ENCODE peak calls at places on chromosomes 3 and 15, in four cellular contexts. J is SK-N-SH, E is HepG2, B is GM12878. U is an unnamed sample.

GRCh38 chr3:148729656-148730055 is 32.0 kb downstream of the AGTR1 start:
- DNase-seq in E (no peak), J (no peak), B (no peak), U (no peak)

GRCh38 chr3:59235221-59236012 is 185.6 kb upstream of the CFAP20DC start:
- DNase-seq in J (no peak), B (peak), E (no peak), U (no peak)

GRCh38 chr3:170270282-170270891 is 48.2 kb downstream of the PRKCI start:
- DNase-seq in E (peak), B (no peak), J (no peak), U (no peak)

GRCh38 chr15:73388256-73388781 is 19.6 kb upstream of the HCN4 start:
- DNase-seq in E (peak), B (no peak), J (no peak), U (no peak)

GRCh38 chr15:57761562-57761961 is 55.0 kb downstream of the POLR2M start:
- DNase-seq in J (no peak), E (no peak), B (no peak), U (no peak)

GRCh38 chr3:55571913-55572312 is 84.8 kb upstream of the WNT5A start:
- DNase-seq in B (no peak), J (no peak), E (peak), U (no peak)

GRCh38 chr15:29672923-29673809 is 149.1 kb downstream of the TJP1 start:
- DNase-seq in J (no peak), B (no peak), E (no peak), U (no peak)

GRCh38 chr3:123757281-123757940 is 126.7 kb downstream of the MYLK start:
- DNase-seq in B (peak), E (no peak), J (no peak), U (no peak)

GRCh38 chr3:195194559-195195161 is 76.3 kb downstream of the XXYLT1 start:
- DNase-seq in E (no peak), B (no peak), J (no peak), U (no peak)

GRCh38 chr3:170421147-170421641 is 2.5 kb downstream of the CLDN11 start:
- DNase-seq in B (no peak), J (peak), E (peak), U (no peak)

GRCh38 chr3:73074681-73075305 is 13.3 kb downstream of the EBLN2 start:
- DNase-seq in E (no peak), J (no peak), B (no peak), U (no peak)

GRCh38 chr3:111509308-111509707 is 32.7 kb upstream of the CD96 start:
- DNase-seq in J (no peak), B (no peak), E (no peak), U (no peak)

GRCh38 chr3:4561661-4562060 is 68.5 kb downstream of the ITPR1 start:
- DNase-seq in E (peak), B (no peak), J (no peak), U (no peak)

GRCh38 chr15:49686626-49687025 is 65.8 kb downstream of the DTWD1 start:
- DNase-seq in E (no peak), J (no peak), B (no peak), U (no peak)

GRCh38 chr3:157530637-157531300 is 27.6 kb upstream of the VEPH1 start:
- DNase-seq in E (no peak), B (no peak), J (no peak), U (no peak)

GRCh38 chr3:46950661-46951241 is 25.8 kb downstream of the CCDC12 start:
- DNase-seq in E (no peak), J (no peak), B (no peak), U (no peak)

GRCh38 chr3:127688416-127689265 is 15.9 kb downstream of the ABTB1 start:
- DNase-seq in B (no peak), E (no peak), J (no peak), U (no peak)

GRCh38 chr3:12155833-12156232 is 2.9 kb downstream of the TIMP4 start:
- DNase-seq in E (peak), J (no peak), B (no peak), U (peak)

GRCh38 chr3:189317911-189318310 is 146.1 kb downstream of the TPRG1 start:
- DNase-seq in J (no peak), E (no peak), B (no peak), U (no peak)

GRCh38 chr3:71466483-71466882 is 117.0 kb downstream of the FOXP1 start:
- DNase-seq in J (no peak), E (no peak), B (no peak), U (peak)

GRCh38 chr15:63246691-63247464 is 30.5 kb upstream of the APH1B start:
- DNase-seq in B (no peak), J (no peak), E (peak), U (no peak)

GRCh38 chr15:60917469-60918130 is 311.5 kb downstream of the RORA start:
- DNase-seq in J (no peak), E (no peak), B (no peak), U (no peak)

GRCh38 chr3:377158-377561 is 180.6 kb downstream of the CHL1 start:
- DNase-seq in J (peak), B (no peak), E (peak), U (peak)

GRCh38 chr3:14884665-14885064 is 62.7 kb upstream of the NR2C2 start:
- DNase-seq in B (no peak), E (no peak), J (no peak), U (no peak)

GRCh38 chr15:58690703-58691102 is 58.8 kb downstream of the ADAM10 start:
- DNase-seq in J (no peak), E (no peak), B (no peak), U (no peak)

GRCh38 chr3:79314547-79314946 is 453.3 kb downstream of the ROBO1 start:
- DNase-seq in J (no peak), B (no peak), E (no peak), U (no peak)
- TF ChIP-seq ZBTB33 in J (no peak), B (no peak), E (no peak), U (no peak)

GRCh38 chr3:50572158-50572557 is 2.8 kb downstream of the HEMK1 start:
- DNase-seq in E (peak), J (peak), B (no peak), U (peak)
- TF ChIP-seq TAF1 in E (no peak), J (no peak), B (no peak), U (no peak)

GRCh38 chr15:64464271-64465005 is 4.1 kb downstream of the ZNF609 start:
- DNase-seq in J (no peak), B (no peak), E (no peak), U (no peak)

GRCh38 chr15:64472161-64472560 is 11.8 kb downstream of the ZNF609 start:
- DNase-seq in E (no peak), B (no peak), J (no peak), U (no peak)

GRCh38 chr15:64462492-64462891 is 2.1 kb downstream of the ZNF609 start:
- DNase-seq in B (no peak), E (no peak), J (no peak), U (no peak)

GRCh38 chr15:64461577-64462162 is 1.3 kb downstream of the ZNF609 start:
- DNase-seq in B (no peak), E (peak), J (peak), U (peak)

GRCh38 chr15:64466408-64467116 is 6.2 kb downstream of the ZNF609 start:
- DNase-seq in B (no peak), E (no peak), J (no peak), U (no peak)
- TF ChIP-seq ZBTB33 in B (no peak), E (no peak), J (no peak), U (no peak)

GRCh38 chr3:156323466-156323865 is 203.1 kb downstream of the KCNAB1 start:
- DNase-seq in B (no peak), E (no peak), J (no peak), U (no peak)
- TF ChIP-seq TAF1 in B (no peak), E (no peak), J (no peak), U (no peak)